ENCODE peak calls at places on chromosomes 2 and 18, in nine cellular contexts. One of them, this sample, is unnamed.
A peak's percentile ranks its signal among the peaks of the same experiment; 100 is the strongest.

GRCh38 chr2:160388464-160389263 is 104.9 kb downstream of the RBMS1 start:
- DNase-seq in astrocyte: no peak
- DNase-seq in lower leg skin: peak; percentile 87
- DNase-seq in foreskin fibroblast: no peak
- DNase-seq in choroid plexus epithelial cell: no peak
- DNase-seq in pancreas: no peak
- DNase-seq in cardiac fibroblast: peak; percentile 60
- DNase-seq in tibial nerve: no peak
- DNase-seq in transverse colon: peak; percentile 32
- DNase-seq in this sample: no peak

GRCh38 chr18:54983041-54983686 is 23.9 kb upstream of the CCDC68 start:
- DNase-seq in choroid plexus epithelial cell: peak; percentile 91
- DNase-seq in transverse colon: no peak
- DNase-seq in pancreas: no peak
- DNase-seq in foreskin fibroblast: peak; percentile 44
- DNase-seq in astrocyte: peak; percentile 60
- DNase-seq in tibial nerve: no peak
- DNase-seq in lower leg skin: no peak
- DNase-seq in cardiac fibroblast: peak; percentile 89
- DNase-seq in this sample: peak; percentile 88

GRCh38 chr2:120986898-120987650 is 251.4 kb downstream of the GLI2 start:
- DNase-seq in foreskin fibroblast: no peak
- DNase-seq in lower leg skin: peak; percentile 59
- DNase-seq in choroid plexus epithelial cell: no peak
- DNase-seq in astrocyte: no peak
- DNase-seq in pancreas: no peak
- DNase-seq in transverse colon: no peak
- DNase-seq in cardiac fibroblast: no peak
- DNase-seq in tibial nerve: no peak
- DNase-seq in this sample: no peak

GRCh38 chr18:60549338-60549960 is 176.9 kb upstream of the MC4R start:
- DNase-seq in transverse colon: no peak
- DNase-seq in choroid plexus epithelial cell: peak; percentile 90
- DNase-seq in astrocyte: peak; percentile 63
- DNase-seq in lower leg skin: no peak
- DNase-seq in tibial nerve: no peak
- DNase-seq in foreskin fibroblast: peak; percentile 34
- DNase-seq in cardiac fibroblast: peak; percentile 85
- DNase-seq in pancreas: no peak
- DNase-seq in this sample: peak; percentile 88

GRCh38 chr2:239767016-239767905 is 257.9 kb downstream of the NDUFA10 start:
- DNase-seq in astrocyte: no peak
- DNase-seq in pancreas: no peak
- DNase-seq in choroid plexus epithelial cell: no peak
- DNase-seq in lower leg skin: no peak
- DNase-seq in tibial nerve: no peak
- DNase-seq in transverse colon: no peak
- DNase-seq in foreskin fibroblast: no peak
- DNase-seq in cardiac fibroblast: no peak
- DNase-seq in this sample: no peak

GRCh38 chr2:157246212-157247067 is 11.1 kb upstream of the GALNT5 start:
- DNase-seq in foreskin fibroblast: peak; percentile 68
- DNase-seq in transverse colon: no peak
- DNase-seq in lower leg skin: no peak
- DNase-seq in choroid plexus epithelial cell: peak; percentile 65
- DNase-seq in astrocyte: peak; percentile 95
- DNase-seq in tibial nerve: no peak
- DNase-seq in cardiac fibroblast: peak; percentile 96
- DNase-seq in pancreas: no peak
- DNase-seq in this sample: peak; percentile 93

GRCh38 chr2:67544286-67544685 is 147.2 kb downstream of the ETAA1 start:
- DNase-seq in cardiac fibroblast: no peak
- DNase-seq in lower leg skin: no peak
- DNase-seq in astrocyte: no peak
- DNase-seq in transverse colon: no peak
- DNase-seq in foreskin fibroblast: no peak
- DNase-seq in choroid plexus epithelial cell: no peak
- DNase-seq in pancreas: no peak
- DNase-seq in tibial nerve: no peak
- DNase-seq in this sample: no peak

GRCh38 chr2:154329510-154329909 is 369.0 kb upstream of the KCNJ3 start:
- DNase-seq in foreskin fibroblast: no peak
- DNase-seq in lower leg skin: no peak
- DNase-seq in tibial nerve: no peak
- DNase-seq in transverse colon: no peak
- DNase-seq in astrocyte: no peak
- DNase-seq in cardiac fibroblast: no peak
- DNase-seq in pancreas: no peak
- DNase-seq in choroid plexus epithelial cell: no peak
- DNase-seq in this sample: no peak

GRCh38 chr18:23689616-23690504 is 607 bp downstream of the LAMA3 start:
- DNase-seq in pancreas: peak; percentile 53
- DNase-seq in astrocyte: no peak
- DNase-seq in foreskin fibroblast: no peak
- DNase-seq in cardiac fibroblast: no peak
- DNase-seq in tibial nerve: no peak
- DNase-seq in choroid plexus epithelial cell: no peak
- DNase-seq in transverse colon: no peak
- DNase-seq in lower leg skin: peak; percentile 88
- DNase-seq in this sample: no peak

GRCh38 chr2:112623913-112624777 is 21.6 kb upstream of the SLC20A1 start:
- DNase-seq in pancreas: no peak
- DNase-seq in choroid plexus epithelial cell: peak; percentile 68
- DNase-seq in astrocyte: peak; percentile 81
- DNase-seq in foreskin fibroblast: peak; percentile 91
- DNase-seq in lower leg skin: peak; percentile 90
- DNase-seq in cardiac fibroblast: peak; percentile 87
- DNase-seq in tibial nerve: no peak
- DNase-seq in transverse colon: peak; percentile 70
- DNase-seq in this sample: peak; percentile 90

GRCh38 chr2:54850171-54851122 is 127.0 kb downstream of the EML6 start:
- DNase-seq in foreskin fibroblast: no peak
- DNase-seq in lower leg skin: no peak
- DNase-seq in choroid plexus epithelial cell: no peak
- DNase-seq in pancreas: no peak
- DNase-seq in cardiac fibroblast: no peak
- DNase-seq in tibial nerve: no peak
- DNase-seq in astrocyte: no peak
- DNase-seq in transverse colon: no peak
- DNase-seq in this sample: no peak

GRCh38 chr2:9481257-9481922 is 7.0 kb downstream of the IAH1 start:
- DNase-seq in lower leg skin: no peak
- DNase-seq in foreskin fibroblast: no peak
- DNase-seq in choroid plexus epithelial cell: peak; percentile 82
- DNase-seq in pancreas: no peak
- DNase-seq in cardiac fibroblast: peak; percentile 51
- DNase-seq in transverse colon: no peak
- DNase-seq in tibial nerve: no peak
- DNase-seq in astrocyte: peak; percentile 67
- DNase-seq in this sample: no peak

GRCh38 chr2:7392076-7392787 is 475.0 kb downstream of the RNF144A start:
- DNase-seq in tibial nerve: no peak
- DNase-seq in pancreas: peak; percentile 19
- DNase-seq in cardiac fibroblast: no peak
- DNase-seq in choroid plexus epithelial cell: peak; percentile 0
- DNase-seq in lower leg skin: no peak
- DNase-seq in foreskin fibroblast: no peak
- DNase-seq in transverse colon: no peak
- DNase-seq in astrocyte: no peak
- DNase-seq in this sample: no peak

GRCh38 chr2:7394195-7394594 is 477.0 kb downstream of the RNF144A start:
- DNase-seq in transverse colon: no peak
- DNase-seq in foreskin fibroblast: no peak
- DNase-seq in pancreas: no peak
- DNase-seq in lower leg skin: no peak
- DNase-seq in astrocyte: no peak
- DNase-seq in tibial nerve: no peak
- DNase-seq in choroid plexus epithelial cell: no peak
- DNase-seq in cardiac fibroblast: no peak
- DNase-seq in this sample: no peak
- TF ChIP-seq CTCF in transverse colon: no peak
- TF ChIP-seq CTCF in foreskin fibroblast: no peak
- TF ChIP-seq CTCF in pancreas: no peak
- TF ChIP-seq CTCF in lower leg skin: no peak
- TF ChIP-seq CTCF in astrocyte: no peak
- TF ChIP-seq CTCF in tibial nerve: no peak
- TF ChIP-seq CTCF in choroid plexus epithelial cell: no peak
- TF ChIP-seq CTCF in cardiac fibroblast: no peak
- TF ChIP-seq CTCF in this sample: no peak

GRCh38 chr2:199739413-199740110 is 111.4 kb downstream of the FTCDNL1 start:
- DNase-seq in astrocyte: no peak
- DNase-seq in pancreas: peak; percentile 71
- DNase-seq in cardiac fibroblast: peak; percentile 66
- DNase-seq in tibial nerve: peak; percentile 70
- DNase-seq in transverse colon: peak; percentile 85
- DNase-seq in lower leg skin: peak; percentile 93
- DNase-seq in foreskin fibroblast: peak; percentile 35
- DNase-seq in choroid plexus epithelial cell: peak; percentile 67
- DNase-seq in this sample: peak; percentile 65
- H3K4me3 ChIP-seq in astrocyte: no peak overlapping the region
- H3K4me3 ChIP-seq in pancreas: no peak overlapping the region
- H3K4me3 ChIP-seq in cardiac fibroblast: no peak overlapping the region
- H3K4me3 ChIP-seq in tibial nerve: no peak overlapping the region
- H3K4me3 ChIP-seq in transverse colon: no peak overlapping the region
- H3K4me3 ChIP-seq in lower leg skin: no peak overlapping the region
- H3K4me3 ChIP-seq in foreskin fibroblast: no peak overlapping the region
- H3K4me3 ChIP-seq in choroid plexus epithelial cell: no peak overlapping the region
- H3K4me3 ChIP-seq in this sample: no peak overlapping the region

GRCh38 chr2:137893145-137893544 is 71.1 kb upstream of the HNMT start:
- DNase-seq in pancreas: no peak
- DNase-seq in tibial nerve: no peak
- DNase-seq in foreskin fibroblast: no peak
- DNase-seq in choroid plexus epithelial cell: no peak
- DNase-seq in astrocyte: no peak
- DNase-seq in transverse colon: no peak
- DNase-seq in cardiac fibroblast: no peak
- DNase-seq in lower leg skin: no peak
- DNase-seq in this sample: no peak

GRCh38 chr2:137886432-137886831 is 77.8 kb upstream of the HNMT start:
- DNase-seq in choroid plexus epithelial cell: no peak
- DNase-seq in foreskin fibroblast: no peak
- DNase-seq in transverse colon: no peak
- DNase-seq in astrocyte: no peak
- DNase-seq in lower leg skin: no peak
- DNase-seq in cardiac fibroblast: peak; percentile 9
- DNase-seq in pancreas: no peak
- DNase-seq in tibial nerve: no peak
- DNase-seq in this sample: no peak

DNA sequence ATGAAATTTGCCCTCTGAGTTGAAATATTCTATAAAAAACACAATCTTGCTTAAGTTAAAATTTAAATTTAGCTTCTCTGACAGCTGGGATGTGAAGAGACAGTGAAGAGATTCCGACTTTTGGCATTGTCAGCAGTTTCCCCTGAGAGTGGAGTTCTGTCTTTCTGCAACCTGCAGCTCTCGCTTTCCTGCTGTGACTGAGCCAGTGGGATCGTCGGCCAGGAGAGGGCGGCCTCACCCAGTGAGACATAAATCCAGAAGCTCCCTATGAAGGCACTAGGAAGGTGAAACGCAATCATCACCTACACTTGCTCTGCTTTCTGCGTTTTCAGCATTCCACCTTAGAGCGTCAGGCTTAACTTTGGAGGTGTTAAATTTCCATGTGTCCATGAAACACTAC is 75.4 kb upstream of the HNMT start:
- DNase-seq in foreskin fibroblast: peak; percentile 1
- DNase-seq in cardiac fibroblast: peak; percentile 49
- DNase-seq in lower leg skin: no peak
- DNase-seq in transverse colon: peak; percentile 29
- DNase-seq in tibial nerve: no peak
- DNase-seq in choroid plexus epithelial cell: peak; percentile 42
- DNase-seq in pancreas: peak; percentile 33
- DNase-seq in astrocyte: peak; percentile 6
- DNase-seq in this sample: peak; percentile 12
- TF ChIP-seq CTCF in foreskin fibroblast: peak; percentile 51
- TF ChIP-seq CTCF in cardiac fibroblast: peak; percentile 65
- TF ChIP-seq CTCF in lower leg skin: no peak
- TF ChIP-seq CTCF in transverse colon: no peak
- TF ChIP-seq CTCF in tibial nerve: peak; percentile 15
- TF ChIP-seq CTCF in choroid plexus epithelial cell: peak; percentile 69
- TF ChIP-seq CTCF in pancreas: peak; percentile 19
- TF ChIP-seq CTCF in astrocyte: peak; percentile 50
- TF ChIP-seq CTCF in this sample: peak; percentile 37

GRCh38 chr2:189382668-189383067 is 58.6 kb upstream of the WDR75 start:
- DNase-seq in transverse colon: no peak
- DNase-seq in lower leg skin: no peak
- DNase-seq in foreskin fibroblast: no peak
- DNase-seq in pancreas: no peak
- DNase-seq in cardiac fibroblast: no peak
- DNase-seq in tibial nerve: no peak
- DNase-seq in choroid plexus epithelial cell: no peak
- DNase-seq in astrocyte: no peak
- DNase-seq in this sample: no peak

GRCh38 chr2:189379731-189380261 is 61.5 kb upstream of the WDR75 start:
- DNase-seq in cardiac fibroblast: peak; percentile 46
- DNase-seq in astrocyte: peak; percentile 51
- DNase-seq in choroid plexus epithelial cell: peak; percentile 30
- DNase-seq in pancreas: no peak
- DNase-seq in lower leg skin: no peak
- DNase-seq in foreskin fibroblast: no peak
- DNase-seq in tibial nerve: no peak
- DNase-seq in transverse colon: no peak
- DNase-seq in this sample: peak; percentile 59

DNA sequence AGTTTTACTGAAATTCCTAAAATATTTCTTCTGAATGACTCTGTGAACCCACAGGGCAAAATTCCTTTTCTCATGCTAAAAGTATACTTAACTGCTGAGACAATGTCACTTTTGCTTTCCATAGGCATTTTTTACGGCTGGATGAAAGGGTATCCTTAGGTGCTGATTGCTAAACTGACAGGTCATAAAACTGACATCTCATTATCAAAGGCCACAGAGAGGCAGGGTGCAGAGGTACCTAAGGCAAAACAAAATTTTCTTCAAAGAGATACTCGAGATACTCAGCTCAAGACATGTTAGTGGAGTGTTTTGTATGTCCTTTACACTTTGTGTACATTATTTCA is 62.0 kb upstream of the WDR75 start:
- DNase-seq in lower leg skin: no peak
- DNase-seq in choroid plexus epithelial cell: peak; percentile 72
- DNase-seq in astrocyte: peak; percentile 72
- DNase-seq in foreskin fibroblast: peak; percentile 34
- DNase-seq in pancreas: no peak
- DNase-seq in cardiac fibroblast: peak; percentile 75
- DNase-seq in tibial nerve: no peak
- DNase-seq in transverse colon: no peak
- DNase-seq in this sample: peak; percentile 68
- H3K4me3 ChIP-seq in lower leg skin: no peak overlapping the region
- H3K4me3 ChIP-seq in choroid plexus epithelial cell: no peak overlapping the region
- H3K4me3 ChIP-seq in astrocyte: peak overlapping the region; percentile 36
- H3K4me3 ChIP-seq in foreskin fibroblast: peak overlapping the region; percentile 12
- H3K4me3 ChIP-seq in pancreas: no peak overlapping the region
- H3K4me3 ChIP-seq in cardiac fibroblast: no peak overlapping the region
- H3K4me3 ChIP-seq in tibial nerve: no peak overlapping the region
- H3K4me3 ChIP-seq in transverse colon: no peak overlapping the region
- H3K4me3 ChIP-seq in this sample: no peak overlapping the region

This sample was measured in fibroblast of the aortic adventitia.